ENCODE peak calls at places on chromosome 10, in ten cellular contexts. T is activated naive CD8-positive, alpha-beta T cell treated with anti-CD3 and anti-CD28 coated beads, Interleukin-2, amount 50 U/mL, for 24 hours; K is Calu3; M is anterior cingulate cortex; E is skeletal muscle cell; H is H7; P is M059J; G is iPS DF 6.9; X is RWPE1; U is EH. S is an unnamed sample.

GRCh38 chr10:60186315-60187071 is 203.2 kb downstream of the ANK3 start:
- DNase-seq in T (no peak), X (no peak), H (no peak), G (no peak), K (no peak), U (no peak), P (peak; percentile 22), E (no peak), M (peak; percentile 4), S (peak; percentile 51)

GRCh38 chr10:34565934-34566333 is 249.2 kb downstream of the PARD3 start:
- DNase-seq in M (no peak), K (no peak), T (no peak), H (no peak), E (no peak), U (peak; percentile 62), P (no peak), X (no peak), G (no peak), S (no peak)

GRCh38 chr10:87852092-87852491 is 11.2 kb downstream of the KLLN start:
- DNase-seq in U (no peak), H (no peak), K (no peak), T (no peak), P (no peak), G (no peak), X (no peak), E (no peak), M (no peak), S (no peak)

GRCh38 chr10:4686644-4686996 is 139.4 kb upstream of the AKR1E2 start:
- DNase-seq in E (peak; percentile 65), X (peak; percentile 88), T (peak; percentile 14), H (no peak), G (no peak), K (peak; percentile 70), P (peak; percentile 92), M (no peak), U (peak; percentile 52), S (no peak)

GRCh38 chr10:114520453-114520852 is 116.2 kb upstream of the AFAP1L2 start:
- DNase-seq in E (peak; percentile 30), P (peak; percentile 92), G (no peak), K (peak; percentile 36), H (no peak), T (no peak), X (peak; percentile 94), M (no peak), U (peak; percentile 84), S (no peak)

GRCh38 chr10:127908106-127908957 is 1.4 kb downstream of the PTPRE start:
- DNase-seq in E (no peak), X (peak; percentile 53), U (no peak), M (no peak), K (peak; percentile 42), G (no peak), P (peak; percentile 95), T (no peak), H (peak; percentile 15), S (no peak)

GRCh38 chr10:112765717-112766235 is 184.3 kb upstream of the TCF7L2 start:
- DNase-seq in E (no peak), H (no peak), X (no peak), U (no peak), G (no peak), K (no peak), M (no peak), P (no peak), T (no peak), S (no peak)

GRCh38 chr10:21278491-21279216 is 246.8 kb downstream of the SKIDA1 start:
- DNase-seq in X (peak; percentile 70), P (peak; percentile 78), T (peak; percentile 82), K (peak; percentile 94), M (peak; percentile 58), H (peak; percentile 47), G (peak; percentile 94), U (peak; percentile 88), E (peak; percentile 67), S (peak; percentile 97)

GRCh38 chr10:19411119-19411518 is 362.5 kb downstream of the MALRD1 start:
- DNase-seq in T (no peak), H (no peak), U (no peak), G (no peak), E (no peak), P (no peak), X (no peak), K (no peak), M (no peak), S (no peak)

GRCh38 chr10:8487346-8487745 is 432.9 kb downstream of the GATA3 start:
- DNase-seq in E (no peak), G (no peak), U (no peak), T (no peak), K (no peak), P (peak; percentile 56), H (no peak), M (no peak), X (no peak), S (no peak)

GRCh38 chr10:665579-666091 is 23.8 kb downstream of the DIP2C start:
- DNase-seq in H (no peak), X (no peak), K (peak; percentile 22), U (no peak), P (no peak), M (no peak), G (no peak), E (no peak), T (no peak), S (peak; percentile 90)

GRCh38 chr10:127013251-127013656 is 108.0 kb downstream of the DOCK1 start:
- DNase-seq in P (peak; percentile 78), X (no peak), K (no peak), M (no peak), G (no peak), H (no peak), U (no peak), E (no peak), T (no peak), S (no peak)

GRCh38 chr10:23818484-23818883 is 379.6 kb downstream of the OTUD1 start:
- DNase-seq in E (no peak), P (no peak), M (no peak), K (no peak), U (no peak), X (no peak), G (no peak), H (no peak), T (no peak), S (no peak)

GRCh38 chr10:80454526-80455460 is 683 bp downstream of the TSPAN14 start:
- DNase-seq in G (no peak), M (no peak), K (peak; percentile 49), P (peak; percentile 50), H (peak; percentile 78), U (peak; percentile 46), E (no peak), X (no peak), T (peak; percentile 40), S (peak; percentile 50)

GRCh38 chr10:26172126-26172525 is 44.4 kb upstream of the GAD2 start:
- DNase-seq in T (no peak), H (peak; percentile 52), M (no peak), X (no peak), K (no peak), E (no peak), G (no peak), P (no peak), U (no peak), S (no peak)

GRCh38 chr10:42596196-42596595 is 42.2 kb downstream of the ZNF33B start:
- DNase-seq in X (no peak), G (no peak), U (no peak), T (no peak), P (no peak), E (no peak), K (no peak), M (no peak), H (no peak), S (no peak)

GRCh38 chr10:123607386-123607785 is 58.8 kb upstream of the GPR26 start:
- DNase-seq in X (no peak), P (no peak), U (no peak), H (peak; percentile 66), M (no peak), K (no peak), E (no peak), G (peak; percentile 84), T (no peak), S (no peak)

GRCh38 chr10:13706604-13707003 is 119.8 kb downstream of the PRPF18 start:
- DNase-seq in U (no peak), P (no peak), M (no peak), T (no peak), K (no peak), X (peak; percentile 27), E (no peak), G (no peak), H (no peak), S (no peak)

GRCh38 chr10:131840788-131841118 is 60.1 kb upstream of the PPP2R2D start:
- DNase-seq in M (no peak), T (no peak), X (no peak), K (no peak), G (no peak), H (no peak), P (no peak), U (no peak), E (no peak), S (peak; percentile 4)

GRCh38 chr10:43781480-43782361 is 133.0 kb upstream of the ZNF32 start:
- DNase-seq in K (no peak), E (no peak), H (no peak), T (peak; percentile 54), U (peak; percentile 44), X (no peak), M (no peak), P (peak; percentile 84), G (no peak), S (no peak)

GRCh38 chr10:133157662-133158436 is 2.2 kb upstream of the KNDC1 start:
- DNase-seq in H (peak; percentile 61), K (no peak), X (no peak), P (no peak), E (no peak), T (no peak), U (no peak), G (no peak), M (no peak), S (no peak)

GRCh38 chr10:21368728-21369425 is 156.6 kb downstream of the SKIDA1 start:
- DNase-seq in H (no peak), G (no peak), T (no peak), K (no peak), X (peak; percentile 56), M (no peak), E (no peak), P (no peak), U (no peak), S (no peak)

GRCh38 chr10:96442017-96442643 is 71.6 kb downstream of the TLL2 start:
- DNase-seq in G (no peak), P (no peak), M (no peak), K (no peak), E (no peak), T (no peak), H (no peak), U (no peak), X (no peak), S (no peak)

GRCh38 chr10:4351723-4352565 is 474.1 kb upstream of the AKR1E2 start:
- DNase-seq in G (no peak), H (no peak), P (peak; percentile 54), M (no peak), U (peak; percentile 50), X (no peak), E (no peak), T (no peak), K (no peak), S (no peak)

GRCh38 chr10:82089327-82089726 is 214.3 kb downstream of the NRG3 start:
- DNase-seq in H (peak; percentile 35), G (no peak), K (no peak), E (no peak), T (no peak), X (no peak), U (no peak), P (no peak), M (no peak), S (no peak)

GRCh38 chr10:97713828-97714400 is 384 bp downstream of the MARVELD1 start:
- DNase-seq in X (peak; percentile 67), P (peak; percentile 75), H (peak; percentile 89), G (no peak), M (no peak), E (no peak), U (peak; percentile 72), K (peak; percentile 61), T (peak; percentile 54), S (peak; percentile 69)

GRCh38 chr10:129259128-129259527 is 207.9 kb upstream of the MGMT start:
- DNase-seq in U (no peak), M (no peak), P (no peak), E (no peak), T (no peak), H (no peak), K (no peak), G (no peak), X (no peak), S (no peak)